ENCODE peak calls at places on chromosomes 2 and 18, in eight cellular contexts. K is HuH-7.5, R is Calu3, D is GM19239, A is lower leg skin, Z is HFFc6, F is dermis blood vessel endothelial cell, X is cardiac fibroblast. Q is an unnamed sample.

GRCh38 chr18:48728204-48728833 is 189.5 kb downstream of the CTIF start:
- DNase-seq in X (peak; percentile 100), Z (peak; percentile 97), A (peak; percentile 93), F (peak; percentile 51), K (no peak), D (no peak), R (no peak), Q (no peak)

GRCh38 chr2:188787002-188787660 is 187.0 kb upstream of the COL3A1 start:
- DNase-seq in F (no peak), A (no peak), Z (peak; percentile 90), R (no peak), D (no peak), X (peak; percentile 92), K (no peak), Q (no peak)

GRCh38 chr2:188326290-188326668 is 34.6 kb downstream of the GULP1 start:
- DNase-seq in R (no peak), A (no peak), D (no peak), X (no peak), F (no peak), Z (no peak), K (no peak), Q (no peak)

GRCh38 chr2:145687445-145688104 is 1167.7 kb upstream of the ZEB2 start:
- DNase-seq in K (no peak), Z (no peak), X (no peak), D (no peak), F (no peak), A (no peak), R (peak; percentile 19), Q (no peak)

GRCh38 chr2:72848436-72848835 is 22.6 kb upstream of the EXOC6B start:
- DNase-seq in R (no peak), K (no peak), F (no peak), X (no peak), Z (no peak), A (no peak), D (no peak), Q (no peak)

GRCh38 chr2:16386000-16386399 is 279.6 kb downstream of the CYRIA start:
- DNase-seq in Z (no peak), R (no peak), K (no peak), D (no peak), X (no peak), A (no peak), F (no peak), Q (no peak)

GRCh38 chr2:66836851-66837250 is 401.9 kb downstream of the MEIS1 start:
- DNase-seq in X (peak; percentile 25), K (no peak), F (no peak), R (no peak), D (no peak), A (no peak), Z (no peak), Q (no peak)

GRCh38 chr2:43225093-43225787 is 1.2 kb downstream of the ZFP36L2 start:
- DNase-seq in D (no peak), K (peak; percentile 49), Z (peak; percentile 62), R (peak; percentile 63), X (peak; percentile 75), A (peak; percentile 92), F (peak; percentile 73), Q (no peak)

GRCh38 chr18:35564795-35565453 is 16.6 kb upstream of the GALNT1 start:
- DNase-seq in F (no peak), K (no peak), D (no peak), R (no peak), A (no peak), X (no peak), Z (no peak), Q (no peak)

GRCh38 chr18:50117876-50118275 is 77.1 kb downstream of the MYO5B start:
- DNase-seq in X (no peak), A (no peak), K (no peak), Z (no peak), F (no peak), R (no peak), D (no peak), Q (no peak)

GRCh38 chr2:182142062-182142461 is 156.4 kb downstream of the PPP1R1C start:
- DNase-seq in F (no peak), R (no peak), X (no peak), D (no peak), A (no peak), K (no peak), Z (no peak), Q (no peak)

GRCh38 chr18:59515147-59515546 is 156.1 kb upstream of the LMAN1 start:
- DNase-seq in A (no peak), Z (no peak), K (no peak), F (no peak), X (no peak), R (no peak), D (no peak), Q (no peak)

GRCh38 chr2:219422944-219423534 is 4.9 kb downstream of the DES start:
- DNase-seq in D (no peak), K (no peak), Z (no peak), F (no peak), A (no peak), X (no peak), R (no peak), Q (no peak)

GRCh38 chr2:37993135-37993534 is 68.0 kb downstream of the RMDN2 start:
- DNase-seq in Z (no peak), A (no peak), F (peak; percentile 6), D (no peak), R (no peak), X (no peak), K (no peak), Q (no peak)

GRCh38 chr2:107685587-107685986 is 141.1 kb upstream of the RGPD4 start:
- DNase-seq in A (no peak), F (no peak), K (no peak), Z (no peak), D (no peak), X (no peak), R (no peak), Q (no peak)

GRCh38 chr2:233990261-233990798 is 60.2 kb upstream of the SPP2 start:
- DNase-seq in Z (no peak), F (no peak), A (no peak), K (no peak), X (no peak), D (no peak), R (no peak), Q (no peak)

GRCh38 chr2:23673830-23674679 is 252.9 kb downstream of the ATAD2B start:
- DNase-seq in X (no peak), A (no peak), R (no peak), D (no peak), F (peak; percentile 20), K (no peak), Z (no peak), Q (no peak)

GRCh38 chr2:28326469-28326805 is 66.2 kb upstream of the FOSL2 start:
- DNase-seq in F (no peak), A (peak; percentile 65), Z (no peak), R (no peak), D (no peak), K (no peak), X (no peak), Q (no peak)

GRCh38 chr18:63397349-63397748 is 24.9 kb downstream of the VPS4B start:
- DNase-seq in A (no peak), D (no peak), Z (no peak), R (no peak), X (no peak), F (no peak), K (no peak), Q (no peak)

GRCh38 chr2:130390460-130391057 is 34.7 kb downstream of the PTPN18 start:
- DNase-seq in D (no peak), A (peak; percentile 86), F (peak; percentile 1), Z (no peak), K (no peak), R (peak; percentile 35), X (no peak), Q (no peak)

GRCh38 chr2:197556456-197556855 is 40.6 kb downstream of the MOB4 start:
- DNase-seq in A (no peak), Z (no peak), F (peak; percentile 83), X (peak; percentile 56), D (no peak), R (no peak), K (no peak), Q (no peak)

GRCh38 chr18:22169011-22169888 is at the start of gene GATA6:
- DNase-seq in Z (peak; percentile 63), X (peak; percentile 89), R (peak; percentile 94), F (peak; percentile 87), K (peak; percentile 94), A (peak; percentile 90), D (no peak), Q (peak; percentile 81)

GRCh38 chr2:45932278-45932975 is 281.0 kb downstream of the PRKCE start:
- DNase-seq in Z (peak; percentile 62), R (no peak), F (no peak), D (no peak), K (no peak), X (peak; percentile 84), A (peak; percentile 34), Q (no peak)

GRCh38 chr18:49645836-49646235 is 84.0 kb downstream of the LIPG start:
- DNase-seq in Z (no peak), R (no peak), K (no peak), D (no peak), F (no peak), A (peak; percentile 94), X (peak; percentile 66), Q (no peak)

GRCh38 chr2:174546519-174547506 is 50.8 kb downstream of the WIPF1 start:
- DNase-seq in X (peak; percentile 65), K (peak; percentile 74), F (peak; percentile 38), D (no peak), A (no peak), Z (peak; percentile 53), R (peak; percentile 39), Q (peak; percentile 31)

GRCh38 chr2:108933691-108934117 is 55.3 kb downstream of the EDAR start:
- DNase-seq in D (no peak), A (no peak), K (no peak), Z (no peak), F (no peak), X (no peak), R (no peak), Q (no peak)

GRCh38 chr18:55900380-55900779 is 312.4 kb upstream of the TCF4 start:
- DNase-seq in D (no peak), R (no peak), X (peak; percentile 60), F (no peak), Z (peak; percentile 47), A (no peak), K (no peak), Q (peak; percentile 6)

GRCh38 chr18:65091737-65092329 is 659.0 kb upstream of the CDH7 start:
- DNase-seq in X (peak; percentile 27), K (no peak), R (peak; percentile 32), F (peak; percentile 1), Z (no peak), A (no peak), D (no peak), Q (no peak)

GRCh38 chr2:178865121-178865520 is 57.9 kb upstream of the TTN start:
- DNase-seq in D (no peak), F (peak; percentile 21), R (no peak), K (no peak), Z (peak; percentile 43), A (no peak), X (peak; percentile 57), Q (no peak)

GRCh38 chr2:149084924-149085795 is 46.7 kb downstream of the LYPD6B start:
- DNase-seq in D (no peak), K (no peak), R (no peak), Z (peak; percentile 20), A (no peak), F (no peak), X (no peak), Q (no peak)

GRCh38 chr2:85605406-85606115 is 3.1 kb upstream of the TMEM150A start:
- DNase-seq in A (no peak), D (no peak), X (peak; percentile 91), R (no peak), F (peak; percentile 71), K (no peak), Z (peak; percentile 88), Q (no peak)

GRCh38 chr2:237171396-237171795 is 85.7 kb downstream of the COPS8 start:
- DNase-seq in R (peak; percentile 21), K (no peak), X (peak; percentile 97), Z (peak; percentile 91), D (no peak), F (no peak), A (no peak), Q (peak; percentile 68)

GRCh38 chr2:127653421-127654083 is 7.6 kb downstream of the GPR17 start:
- DNase-seq in A (no peak), Z (no peak), F (no peak), R (no peak), X (no peak), D (no peak), K (no peak), Q (no peak)

GRCh38 chr18:75923169-75923568 is 495.7 kb upstream of the SMIM21 start:
- DNase-seq in R (peak; percentile 6), K (no peak), Z (peak; percentile 2), D (no peak), A (no peak), F (peak; percentile 1), X (peak; percentile 14), Q (no peak)

Q was measured in HTR-8/SVneo.